ENCODE peak calls at places on chromosome 12, in four cellular contexts. A, F, D and X are unnamed samples. For H3K4me1, the result is how much of the 10 kb centered on the place peaks cover.

GRCh38 chr12:69836015-69836414 is 11.0 kb downstream of the MYRFL start:
- DNase-seq in F (no peak), D (no peak), A (no peak), X (no peak)

GRCh38 chr12:93972411-93973208 is 175.8 kb upstream of the PLXNC1 start:
- DNase-seq in A (no peak), F (no peak), D (no peak), X (no peak)

GRCh38 chr12:121598672-121599287 is 18.0 kb upstream of the KDM2B start:
- DNase-seq in A (no peak), D (no peak), F (no peak), X (no peak)

GRCh38 chr12:47277972-47278448 is 198.3 kb upstream of the AMIGO2 start:
- DNase-seq in A (no peak), D (no peak), F (no peak), X (no peak)

GRCh38 chr12:69388371-69388770 is 28.8 kb downstream of the YEATS4 start:
- DNase-seq in F (no peak), D (no peak), A (no peak), X (no peak)

GRCh38 chr12:124441443-124442190 is 125.8 kb downstream of the NCOR2 start:
- DNase-seq in F (no peak), D (no peak), A (no peak), X (no peak)

GRCh38 chr12:112900298-112901145 is 6.2 kb upstream of the OAS1 start:
- DNase-seq in A (no peak), D (no peak), F (no peak), X (no peak)

GRCh38 chr12:116164976-116165425 is 112.5 kb downstream of the MED13L start:
- DNase-seq in A (no peak), D (no peak), F (no peak), X (no peak)

GRCh38 chr12:29286081-29286800 is 94.7 kb downstream of the ERGIC2 start:
- DNase-seq in D (no peak), A (no peak), F (no peak), X (no peak)

GRCh38 chr12:45674583-45674982 is 54.9 kb upstream of the ARID2 start:
- DNase-seq in A (no peak), F (no peak), D (peak), X (peak)

GRCh38 chr12:124316257-124316656 is 21.4 kb downstream of the RFLNA start:
- DNase-seq in F (no peak), D (no peak), A (no peak), X (no peak)

GRCh38 chr12:14638066-14638465 is 58.3 kb downstream of the GUCY2C start:
- DNase-seq in A (no peak), D (no peak), F (no peak), X (no peak)

GRCh38 chr12:55063291-55063690 is 43.5 kb downstream of the NEUROD4 start:
- DNase-seq in F (no peak), A (no peak), D (no peak), X (no peak)

GRCh38 chr12:113142173-113142885 is 6.8 kb upstream of the RASAL1 start:
- DNase-seq in D (no peak), A (no peak), F (peak), X (no peak)

GRCh38 chr12:68953536-68953935 is 20.6 kb upstream of the CPM start:
- DNase-seq in D (no peak), A (no peak), F (no peak), X (no peak)

GRCh38 chr12:46470039-46470627 is 97.6 kb upstream of the SLC38A2 start:
- DNase-seq in A (no peak), F (no peak), D (no peak), X (no peak)

GRCh38 chr12:59079029-59079428 is 158.7 kb upstream of the LRIG3 start:
- DNase-seq in A (no peak), D (no peak), F (no peak), X (no peak)

GRCh38 chr12:120849765-120850164 is 54.4 kb downstream of the SPPL3 start:
- DNase-seq in A (no peak), F (no peak), D (peak), X (no peak)

GRCh38 chr12:131604146-131604844 is 106.6 kb upstream of the SFSWAP start:
- DNase-seq in A (peak), D (no peak), F (no peak), X (no peak)

GRCh38 chr12:67925077-67925476 is 64.2 kb upstream of the IFNG-AS1 start:
- DNase-seq in A (no peak), F (no peak), D (no peak), X (no peak)

GRCh38 chr12:114933428-114934160 is 249.6 kb upstream of the TBX3 start:
- DNase-seq in A (no peak), F (no peak), D (no peak), X (no peak)

GRCh38 chr12:87779016-87779415 is 250.2 kb downstream of the C12orf50 start:
- DNase-seq in D (no peak), A (no peak), F (no peak), X (no peak)

GRCh38 chr12:117579939-117580717 is 218.7 kb upstream of the NOS1 start:
- DNase-seq in A (no peak), D (no peak), F (no peak), X (no peak)

GRCh38 chr12:18430425-18431048 is 169.2 kb downstream of the PIK3C2G start:
- DNase-seq in F (no peak), D (no peak), A (no peak), X (no peak)

GRCh38 chr12:89760783-89761182 is 52.1 kb upstream of the ATP2B1 start:
- DNase-seq in D (no peak), F (no peak), A (no peak), X (no peak)

GRCh38 chr12:46110220-46110700 is 119.9 kb upstream of the SCAF11 start:
- DNase-seq in D (no peak), A (no peak), F (no peak), X (no peak)

GRCh38 chr12:26790645-26790994 is 42.4 kb downstream of the ITPR2 start:
- DNase-seq in A (no peak), D (no peak), F (no peak), X (no peak)

GRCh38 chr12:109947511-109947910 is 47.4 kb downstream of the TCHP start:
- DNase-seq in F (no peak), A (no peak), D (no peak), X (no peak)

GRCh38 chr12:64194333-64195149 is 27.6 kb downstream of the KICS2 start:
- DNase-seq in D (no peak), F (no peak), A (no peak), X (no peak)

GRCh38 chr12:132290203-132290540 is 39.2 kb downstream of the GALNT9 start:
- DNase-seq in A (no peak), D (no peak), F (no peak), X (no peak)

GRCh38 chr12:50637870-50638481 is 125.9 kb upstream of the ATF1 start:
- DNase-seq in D (no peak), A (no peak), F (no peak), X (no peak)

GRCh38 chr12:26614217-26614616 is 218.8 kb downstream of the ITPR2 start:
- DNase-seq in D (no peak), F (no peak), A (no peak), X (no peak)

GRCh38 chr12:1842183-1842904 is 22.0 kb downstream of the LRTM2 start:
- DNase-seq in F (peak), A (no peak), D (no peak), X (no peak)

GRCh38 chr12:128191380-128191779 is 75.6 kb upstream of the TMEM132C start:
- DNase-seq in F (no peak), A (no peak), D (no peak), X (no peak)

GRCh38 chr12:65229441-65229840 is 49.0 kb upstream of the MSRB3 start:
- DNase-seq in F (no peak), A (no peak), D (no peak), X (no peak)

GRCh38 chr12:65237153-65237552 is 41.3 kb upstream of the MSRB3 start:
- DNase-seq in A (no peak), D (no peak), F (no peak), X (no peak)

DNA sequence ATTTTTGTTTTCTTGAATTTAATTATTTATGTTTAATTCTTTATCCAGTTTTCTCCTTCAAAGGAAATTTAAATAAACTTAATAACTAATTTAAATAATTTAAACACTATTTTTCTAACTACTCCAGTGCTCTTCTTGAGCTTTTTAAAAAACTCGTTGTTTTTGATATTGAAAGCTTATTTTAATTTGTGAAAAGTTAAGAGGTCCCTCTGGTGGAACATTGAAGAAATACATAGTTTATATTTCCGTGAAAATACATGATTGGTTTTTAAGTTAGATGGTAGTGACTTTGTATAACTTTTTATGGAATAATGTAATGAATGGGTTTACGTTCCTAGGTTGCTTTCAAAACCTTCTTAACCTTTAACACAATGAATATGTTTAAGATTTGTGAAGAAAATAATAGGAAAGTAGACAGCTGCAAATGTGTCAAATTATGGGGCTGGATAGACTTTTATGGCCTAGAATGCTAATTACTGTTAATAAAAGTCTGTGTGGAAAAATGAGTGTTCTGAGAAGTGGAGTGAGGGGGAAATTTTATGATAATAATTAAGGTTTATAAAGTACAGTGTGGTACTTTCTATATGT is 45.9 kb upstream of the MSRB3 start:
- DNase-seq in D (no peak), F (no peak), A (no peak), X (no peak)
- TF ChIP-seq CTCF in D (no peak), F (no peak), A (peak), X (peak)

DNA sequence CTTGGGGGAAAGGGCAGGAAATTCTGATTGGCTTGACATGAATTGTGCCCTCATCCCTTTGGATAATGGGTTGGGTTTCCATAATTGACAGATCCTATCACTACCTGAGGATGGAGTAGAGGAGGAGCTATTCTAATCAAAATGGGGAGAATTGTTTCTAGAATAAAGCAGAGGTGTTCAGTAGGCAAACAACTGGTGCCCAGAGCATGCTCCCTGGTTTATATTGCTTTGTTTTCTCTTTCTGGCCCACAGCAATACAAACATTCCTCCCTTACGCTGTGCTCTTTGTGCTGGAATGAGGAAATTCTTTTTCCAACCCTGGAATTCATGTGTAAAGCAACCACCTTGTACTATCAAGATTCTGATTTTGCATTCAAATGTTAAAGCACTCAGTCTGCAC is 147.4 kb downstream of the RASSF9 start:
- DNase-seq in F (no peak), D (no peak), A (no peak), X (no peak)
- H3K4me1 ChIP-seq in F (under half), D (under half), A (under half), X (under half)

GRCh38 chr12:52056801-52057613 is 5.8 kb downstream of the NR4A1 start:
- DNase-seq in A (no peak), D (no peak), F (no peak), X (no peak)

GRCh38 chr12:52059582-52060497 is 8.6 kb downstream of the NR4A1 start:
- DNase-seq in F (no peak), D (no peak), A (no peak), X (no peak)

GRCh38 chr12:52057958-52058576 is 6.8 kb downstream of the NR4A1 start:
- DNase-seq in A (no peak), F (no peak), D (no peak), X (no peak)

GRCh38 chr12:52057614-52057939 is 6.3 kb downstream of the NR4A1 start:
- DNase-seq in A (no peak), D (no peak), F (no peak), X (no peak)

GRCh38 chr12:52058631-52059324 is 7.5 kb downstream of the NR4A1 start:
- DNase-seq in A (no peak), F (no peak), D (no peak), X (no peak)
- H3K27ac ChIP-seq in A (no peak), F (peak), D (no peak), X (no peak)

GRCh38 chr12:111327474-111327873 is 41.4 kb downstream of the PHETA1 start:
- DNase-seq in D (no peak), A (no peak), F (no peak), X (no peak)
- TF ChIP-seq CTCF in D (no peak), A (no peak), F (no peak), X (no peak)

DNA sequence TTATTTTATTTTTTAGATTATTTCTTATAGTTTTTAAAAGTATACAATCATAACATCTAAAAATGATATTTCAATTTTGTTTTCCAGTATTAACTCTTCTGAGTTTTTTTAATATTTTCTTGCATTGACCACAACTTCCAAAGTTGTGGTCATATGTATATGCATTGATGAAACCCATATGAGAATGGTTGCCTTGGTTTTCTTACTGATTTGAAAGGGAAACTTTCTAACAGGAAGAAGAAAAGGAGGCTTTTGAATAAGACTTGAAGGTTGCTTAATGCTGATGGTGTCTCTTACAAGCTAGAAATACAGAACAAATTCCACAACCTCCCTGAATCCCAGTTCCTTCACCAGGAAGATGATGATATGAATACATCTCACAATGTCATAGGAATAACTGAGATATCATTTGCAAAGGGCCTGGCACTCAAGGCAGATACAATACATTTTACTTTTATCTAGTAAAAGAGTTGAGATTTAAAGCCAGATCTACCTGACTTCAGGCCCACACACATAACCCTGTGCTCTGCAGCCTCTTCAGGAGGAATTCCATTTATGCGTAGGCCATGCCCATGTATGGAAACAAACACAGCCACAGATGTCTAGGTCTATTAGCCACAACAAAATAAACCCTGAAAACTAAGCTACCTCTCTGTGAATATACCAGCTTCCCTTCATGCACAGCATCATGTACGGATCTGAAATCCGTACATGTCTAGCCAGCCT is 165.4 kb upstream of the PLEKHG7 start:
- DNase-seq in F (no peak), D (no peak), A (no peak), X (no peak)
- H3K4me1 ChIP-seq in F (under half), D (under half), A (under half), X (under half)